ENCODE peak calls at places on chromosomes 12 and 14, in five cellular contexts. C is upper lobe of left lung, X is sigmoid colon, M is spleen, Q is suprapubic skin. P is an unnamed sample.

GRCh38 chr14:76104802-76105355 is 46.8 kb upstream of the GPATCH2L start:
- DNase-seq in C (no peak), X (no peak), M (no peak), Q (no peak), P (no peak)

GRCh38 chr14:91911474-91912032 is 35.9 kb downstream of the FBLN5 start:
- DNase-seq in C (peak), X (peak), M (no peak), Q (no peak), P (peak)

GRCh38 chr12:122393822-122394221 is 28.6 kb downstream of the CLIP1 start:
- DNase-seq in C (no peak), X (no peak), M (no peak), Q (no peak), P (no peak)

GRCh38 chr12:43308776-43309175 is 243.2 kb downstream of the ADAMTS20 start:
- DNase-seq in C (no peak), X (no peak), M (no peak), Q (no peak), P (no peak)

GRCh38 chr14:72262771-72263170 is 330.5 kb downstream of the RGS6 start:
- DNase-seq in C (no peak), X (no peak), M (no peak), Q (no peak), P (no peak)

GRCh38 chr14:100307215-100308111 is 1.2 kb upstream of the SLC25A29 start:
- DNase-seq in C (peak), X (no peak), M (peak), Q (no peak), P (peak)

GRCh38 chr12:52284562-52285171 is 6.7 kb downstream of the KRT81 start:
- DNase-seq in C (no peak), X (no peak), M (no peak), Q (peak), P (no peak)

GRCh38 chr14:34363733-34364134 is 98.3 kb downstream of the SPTSSA start:
- DNase-seq in C (peak), X (no peak), M (no peak), Q (no peak), P (no peak)

GRCh38 chr14:106395460-106396050 is 869.2 kb downstream of the TMEM121 start:
- DNase-seq in C (no peak), X (no peak), M (no peak), Q (no peak), P (no peak)

GRCh38 chr14:23559010-23559920 is 3.2 kb downstream of the THTPA start:
- DNase-seq in C (peak), X (no peak), M (peak), Q (no peak), P (peak)

GRCh38 chr12:22409071-22409951 is 74.8 kb upstream of the ST8SIA1 start:
- DNase-seq in C (no peak), X (no peak), M (peak), Q (no peak), P (no peak)

GRCh38 chr12:52435659-52435999 is 1.5 kb upstream of the KRT75 start:
- DNase-seq in C (no peak), X (no peak), M (no peak), Q (no peak), P (no peak)

GRCh38 chr12:55974308-55974724 is 438 bp downstream of the RAB5B start:
- DNase-seq in C (peak), X (peak), M (no peak), Q (no peak), P (peak)
- TF ChIP-seq POLR2AphosphoS5 in C (no peak), X (no peak), M (no peak), Q (no peak), P (no peak)

DNA sequence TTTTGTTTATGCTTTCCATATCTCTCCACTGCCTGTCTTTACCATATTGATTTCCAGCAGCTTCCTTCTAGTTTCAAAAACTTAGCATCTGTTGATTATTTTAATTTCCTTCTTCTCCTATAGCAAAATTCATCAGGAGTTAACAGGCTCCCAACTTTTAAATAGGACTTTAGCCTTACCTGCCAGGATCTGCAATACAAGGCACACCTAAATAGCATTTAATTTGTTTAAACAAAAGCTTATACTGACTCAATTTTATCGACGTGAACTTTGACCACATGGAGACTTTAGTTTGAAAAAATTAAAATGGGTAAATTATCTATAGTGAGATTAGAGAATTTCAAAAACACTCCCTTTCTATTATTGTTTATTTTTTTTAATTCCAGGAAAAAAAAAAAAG is 40.5 kb downstream of the RMST start:
- DNase-seq in C (no peak), X (no peak), M (no peak), Q (no peak), P (no peak)
- H3K27ac ChIP-seq in C (no peak), X (no peak), M (no peak), Q (no peak), P (no peak)

GRCh38 chr12:68352067-68352466 is 19.9 kb upstream of the MDM1 start:
- DNase-seq in C (no peak), X (no peak), M (no peak), Q (no peak), P (no peak)
- H3K4me3 ChIP-seq in C (no peak), X (no peak), M (no peak), Q (no peak), P (no peak)

GRCh38 chr12:54395545-54395944 is 11.0 kb upstream of the ZNF385A start:
- DNase-seq in C (no peak), X (no peak), M (no peak), Q (no peak), P (no peak)
- TF ChIP-seq POLR2AphosphoS5 in C (no peak), X (no peak), M (no peak), Q (no peak), P (no peak)

DNA sequence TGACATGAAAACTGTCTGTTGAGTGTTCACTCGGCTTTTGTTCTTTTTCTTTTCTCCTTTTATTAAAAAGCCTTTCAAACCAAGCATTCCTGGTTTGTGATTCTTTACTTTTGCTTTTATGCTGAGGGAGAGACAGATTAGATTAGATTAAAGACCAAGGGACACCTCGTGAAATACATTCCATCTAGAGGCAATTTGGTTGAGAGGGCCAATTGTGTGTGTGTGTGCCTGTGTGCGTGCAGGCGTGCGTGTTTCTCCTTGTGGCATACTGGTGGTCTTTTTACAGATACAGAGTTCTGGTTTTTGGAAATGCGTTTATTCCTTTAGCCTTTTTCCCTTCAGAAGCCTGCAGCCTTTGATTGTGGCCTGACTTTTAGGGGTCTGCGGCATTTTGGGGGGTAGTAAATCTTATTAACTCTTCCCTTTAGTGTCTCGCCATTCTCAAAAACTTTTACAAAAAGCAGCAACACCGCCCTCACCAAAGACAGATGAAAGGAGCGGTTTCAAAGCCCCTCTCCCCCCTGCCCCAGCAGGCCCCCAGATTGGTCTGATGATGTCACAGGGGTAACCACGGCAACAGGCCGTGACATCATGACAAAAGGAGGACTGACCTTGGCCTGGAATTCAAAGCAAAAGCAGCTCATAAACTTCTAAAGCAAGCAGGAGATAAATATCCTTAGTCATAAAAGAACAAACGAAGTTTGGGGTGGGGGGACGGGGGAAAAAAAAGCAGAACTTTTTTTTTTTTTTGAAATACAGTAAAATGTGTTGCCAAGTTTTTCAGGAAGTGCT is 84.1 kb upstream of the TBX3 start:
- DNase-seq in C (no peak), X (no peak), M (peak), Q (no peak), P (no peak)
- H3K27ac ChIP-seq in C (no peak), X (no peak), M (no peak), Q (no peak), P (no peak)

DNA sequence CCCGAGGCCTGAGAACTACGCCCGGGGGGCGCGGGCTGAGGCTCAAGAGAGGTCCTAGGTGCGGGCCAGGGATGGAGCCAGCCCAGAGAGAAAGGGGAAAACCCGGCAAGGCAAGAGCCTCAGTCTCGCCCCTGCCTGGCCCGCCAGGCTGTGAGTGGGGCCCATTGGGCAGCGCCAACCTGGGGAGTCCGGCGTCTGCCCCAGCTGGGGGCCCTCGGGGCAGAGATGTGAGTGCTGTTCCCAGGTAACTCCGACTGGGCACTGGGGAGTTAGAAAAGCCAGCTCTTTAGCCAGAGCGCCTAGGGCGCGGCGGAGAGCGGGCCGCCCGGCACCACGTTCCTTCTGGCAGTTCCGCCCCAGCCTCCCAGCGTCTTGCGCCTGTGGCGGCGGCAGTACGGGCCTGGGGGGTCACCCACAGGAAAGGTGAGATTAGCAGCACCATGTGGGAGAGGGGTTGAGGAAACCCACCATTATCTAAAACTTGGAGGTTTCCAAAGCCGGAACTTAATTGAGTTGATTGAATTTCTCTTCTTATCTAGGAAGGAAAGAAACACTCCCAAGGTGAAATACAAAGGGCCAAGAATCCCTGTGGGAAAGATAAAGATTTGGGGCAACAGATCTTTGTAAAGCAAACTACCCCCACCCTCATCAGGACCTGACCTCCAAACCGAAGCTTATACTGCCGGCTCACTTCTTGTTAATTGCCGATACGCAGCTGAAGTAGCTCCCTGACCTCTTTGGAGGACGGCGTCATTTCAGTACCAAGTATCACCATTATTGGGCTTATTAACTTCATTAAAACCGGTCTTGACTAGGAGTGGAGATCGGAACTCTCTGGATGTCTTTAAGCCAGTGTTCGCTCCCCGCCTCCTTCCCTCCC is 11.6 kb downstream of the OTX2 start:
- DNase-seq in C (no peak), X (no peak), M (no peak), Q (no peak), P (no peak)
- H3K4me3 ChIP-seq in C (no peak), X (peak), M (peak), Q (peak), P (no peak)